ENCODE peak calls at places on chromosomes 4 and X, in five cellular contexts. One of them, this sample, is unnamed.

GRCh38 chrX:77446840-77447239 is 349 bp upstream of the FGF16 start:
- DNase-seq in neuronal stem cell: no peak
- DNase-seq in mesenchymal stem cell: no peak
- DNase-seq in trophoblast cell: no peak
- DNase-seq in H1: peak
- DNase-seq in this sample: no peak

GRCh38 chr4:176193126-176193525 is 2.3 kb downstream of the SPATA4 start:
- DNase-seq in neuronal stem cell: no peak
- DNase-seq in mesenchymal stem cell: peak
- DNase-seq in trophoblast cell: no peak
- DNase-seq in H1: no peak
- DNase-seq in this sample: no peak

GRCh38 chrX:8067754-8068469 is 103.2 kb downstream of the VCX2 start:
- DNase-seq in neuronal stem cell: no peak
- DNase-seq in mesenchymal stem cell: peak
- DNase-seq in trophoblast cell: peak
- DNase-seq in H1: no peak
- DNase-seq in this sample: no peak

GRCh38 chr4:146222313-146222712 is 8.0 kb downstream of the REELD1 start:
- DNase-seq in neuronal stem cell: no peak
- DNase-seq in mesenchymal stem cell: peak
- DNase-seq in trophoblast cell: peak
- DNase-seq in H1: no peak
- DNase-seq in this sample: no peak

GRCh38 chr4:24419147-24420034 is 165.0 kb downstream of the DHX15 start:
- DNase-seq in neuronal stem cell: peak
- DNase-seq in mesenchymal stem cell: peak
- DNase-seq in trophoblast cell: peak
- DNase-seq in H1: peak
- DNase-seq in this sample: peak

GRCh38 chrX:12580548-12580947 is 210.7 kb upstream of the PRPS2 start:
- DNase-seq in neuronal stem cell: no peak
- DNase-seq in mesenchymal stem cell: no peak
- DNase-seq in trophoblast cell: peak
- DNase-seq in H1: no peak
- DNase-seq in this sample: no peak

GRCh38 chr4:26713563-26714145 is 129.8 kb downstream of the TBC1D19 start:
- DNase-seq in neuronal stem cell: no peak
- DNase-seq in mesenchymal stem cell: no peak
- DNase-seq in trophoblast cell: no peak
- DNase-seq in H1: no peak
- DNase-seq in this sample: no peak

GRCh38 chr4:110518889-110519490 is 43.0 kb downstream of the ENPEP start:
- DNase-seq in neuronal stem cell: no peak
- DNase-seq in mesenchymal stem cell: peak
- DNase-seq in trophoblast cell: peak
- DNase-seq in H1: no peak
- DNase-seq in this sample: no peak

GRCh38 chr4:149164282-149164681 is 651.4 kb downstream of the IQCM start:
- DNase-seq in neuronal stem cell: peak
- DNase-seq in mesenchymal stem cell: peak
- DNase-seq in trophoblast cell: no peak
- DNase-seq in H1: peak
- DNase-seq in this sample: peak

GRCh38 chr4:82786004-82786400 is 12.6 kb downstream of the SCD5 start:
- DNase-seq in neuronal stem cell: no peak
- DNase-seq in mesenchymal stem cell: no peak
- DNase-seq in trophoblast cell: no peak
- DNase-seq in H1: no peak
- DNase-seq in this sample: peak

GRCh38 chr4:28832445-28832844 is 1887.7 kb upstream of the PCDH7 start:
- DNase-seq in neuronal stem cell: no peak
- DNase-seq in mesenchymal stem cell: no peak
- DNase-seq in trophoblast cell: no peak
- DNase-seq in H1: no peak
- DNase-seq in this sample: no peak

GRCh38 chr4:28827866-28828265 is 1892.3 kb upstream of the PCDH7 start:
- DNase-seq in neuronal stem cell: no peak
- DNase-seq in mesenchymal stem cell: no peak
- DNase-seq in trophoblast cell: no peak
- DNase-seq in H1: no peak
- DNase-seq in this sample: no peak

GRCh38 chr4:28834120-28834519 is 1886.0 kb upstream of the PCDH7 start:
- DNase-seq in neuronal stem cell: no peak
- DNase-seq in mesenchymal stem cell: no peak
- DNase-seq in trophoblast cell: no peak
- DNase-seq in H1: no peak
- DNase-seq in this sample: no peak

DNA sequence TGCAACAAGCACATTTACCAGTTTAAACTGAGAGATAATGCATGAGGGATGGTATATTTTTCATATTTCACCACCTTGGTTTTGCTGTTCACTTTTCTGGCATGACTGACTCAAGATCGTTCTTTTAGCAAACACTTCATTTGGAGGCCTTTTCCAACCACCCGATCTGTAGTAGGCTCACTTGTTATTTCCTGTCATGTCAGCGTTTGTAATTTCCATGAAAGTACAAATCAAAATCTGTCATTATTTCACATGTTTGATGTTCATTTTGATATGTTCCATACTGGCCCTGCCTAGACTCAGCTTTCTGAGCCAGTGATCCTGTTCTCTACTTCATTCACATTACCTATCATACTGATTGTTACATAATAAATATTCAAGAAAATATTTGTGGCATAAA is 1888.3 kb upstream of the PCDH7 start:
- DNase-seq in neuronal stem cell: no peak
- DNase-seq in mesenchymal stem cell: no peak
- DNase-seq in trophoblast cell: no peak
- DNase-seq in H1: no peak
- DNase-seq in this sample: no peak
- H2BK12ac ChIP-seq in neuronal stem cell: no peak
- H2BK12ac ChIP-seq in mesenchymal stem cell: no peak
- H2BK12ac ChIP-seq in trophoblast cell: no peak
- H2BK12ac ChIP-seq in H1: no peak
- H2BK12ac ChIP-seq in this sample: no peak

GRCh38 chrX:16511776-16512400 is 138.1 kb upstream of the S100G start:
- DNase-seq in neuronal stem cell: no peak
- DNase-seq in mesenchymal stem cell: no peak
- DNase-seq in trophoblast cell: no peak
- DNase-seq in H1: no peak
- DNase-seq in this sample: no peak
- H2BK12ac ChIP-seq in neuronal stem cell: no peak
- H2BK12ac ChIP-seq in mesenchymal stem cell: no peak
- H2BK12ac ChIP-seq in trophoblast cell: no peak
- H2BK12ac ChIP-seq in H1: peak
- H2BK12ac ChIP-seq in this sample: no peak

GRCh38 chrX:108167211-108167872 is 75.8 kb downstream of the ATG4A start:
- DNase-seq in neuronal stem cell: no peak
- DNase-seq in mesenchymal stem cell: peak
- DNase-seq in trophoblast cell: no peak
- DNase-seq in H1: no peak
- DNase-seq in this sample: no peak

GRCh38 chrX:108169768-108170167 is 78.2 kb downstream of the ATG4A start:
- DNase-seq in neuronal stem cell: no peak
- DNase-seq in mesenchymal stem cell: no peak
- DNase-seq in trophoblast cell: no peak
- DNase-seq in H1: no peak
- DNase-seq in this sample: no peak

GRCh38 chrX:108173874-108174273 is 82.3 kb downstream of the ATG4A start:
- DNase-seq in neuronal stem cell: no peak
- DNase-seq in mesenchymal stem cell: no peak
- DNase-seq in trophoblast cell: no peak
- DNase-seq in H1: no peak
- DNase-seq in this sample: no peak

GRCh38 chrX:108168961-108169740 is 77.6 kb downstream of the ATG4A start:
- DNase-seq in neuronal stem cell: no peak
- DNase-seq in mesenchymal stem cell: no peak
- DNase-seq in trophoblast cell: no peak
- DNase-seq in H1: no peak
- DNase-seq in this sample: no peak

GRCh38 chrX:108171671-108172070 is 80.1 kb downstream of the ATG4A start:
- DNase-seq in neuronal stem cell: no peak
- DNase-seq in mesenchymal stem cell: no peak
- DNase-seq in trophoblast cell: no peak
- DNase-seq in H1: no peak
- DNase-seq in this sample: no peak
- H2BK12ac ChIP-seq in neuronal stem cell: no peak
- H2BK12ac ChIP-seq in mesenchymal stem cell: no peak
- H2BK12ac ChIP-seq in trophoblast cell: no peak
- H2BK12ac ChIP-seq in H1: no peak
- H2BK12ac ChIP-seq in this sample: no peak

GRCh38 chrX:154761977-154762528 is 611 bp upstream of the DKC1 start:
- DNase-seq in neuronal stem cell: no peak
- DNase-seq in mesenchymal stem cell: no peak
- DNase-seq in trophoblast cell: no peak
- DNase-seq in H1: no peak
- DNase-seq in this sample: no peak

GRCh38 chrX:154762529-154763296 is at the start of gene DKC1:
- DNase-seq in neuronal stem cell: peak
- DNase-seq in mesenchymal stem cell: peak
- DNase-seq in trophoblast cell: peak
- DNase-seq in H1: peak
- DNase-seq in this sample: peak

DNA sequence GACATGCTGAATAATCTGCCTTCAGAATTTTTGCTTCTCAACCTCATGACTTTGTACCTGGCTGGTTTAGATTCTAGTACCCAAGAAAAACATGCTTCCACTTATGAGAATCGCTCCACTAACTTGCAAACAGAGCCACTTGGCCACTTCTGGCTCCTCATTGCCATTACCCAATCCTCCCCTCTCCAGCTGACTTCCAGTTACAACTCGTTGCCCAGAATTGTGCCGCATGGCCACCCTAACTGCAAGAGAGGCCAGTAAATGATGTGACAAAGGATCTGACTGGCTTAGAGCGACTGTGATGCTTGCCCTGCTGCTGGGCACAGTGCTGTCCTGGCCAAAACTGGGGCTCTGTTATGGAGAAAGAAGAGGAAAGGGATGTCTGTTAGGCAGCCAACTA is 4.0 kb upstream of the DKC1 start:
- DNase-seq in neuronal stem cell: no peak
- DNase-seq in mesenchymal stem cell: no peak
- DNase-seq in trophoblast cell: no peak
- DNase-seq in H1: no peak
- DNase-seq in this sample: no peak
- H2BK12ac ChIP-seq in neuronal stem cell: no peak
- H2BK12ac ChIP-seq in mesenchymal stem cell: no peak
- H2BK12ac ChIP-seq in trophoblast cell: no peak
- H2BK12ac ChIP-seq in H1: no peak
- H2BK12ac ChIP-seq in this sample: no peak